ENCODE peak calls at places on chromosomes 7 and 10, in seven cellular contexts. One of them, this sample, is unnamed.
A peak's percentile ranks its signal among the peaks of the same experiment; 100 is the strongest.

GRCh38 chr7:64959072-64959747 is 31.6 kb downstream of the ZNF117 start:
- DNase-seq in adrenal gland: no peak
- DNase-seq in Panc1: no peak
- DNase-seq in body of pancreas: no peak
- DNase-seq in psoas muscle: no peak
- DNase-seq in transverse colon: no peak
- DNase-seq in progenitor cell of endocrine pancreas: no peak
- DNase-seq in this sample: peak; percentile 39

GRCh38 chr10:74875966-74876365 is 49.6 kb downstream of the KAT6B start:
- DNase-seq in adrenal gland: no peak
- DNase-seq in Panc1: no peak
- DNase-seq in body of pancreas: no peak
- DNase-seq in psoas muscle: no peak
- DNase-seq in transverse colon: no peak
- DNase-seq in progenitor cell of endocrine pancreas: no peak
- DNase-seq in this sample: no peak

GRCh38 chr10:49368256-49368655 is 27.6 kb downstream of the DRGX start:
- DNase-seq in adrenal gland: no peak
- DNase-seq in Panc1: no peak
- DNase-seq in body of pancreas: no peak
- DNase-seq in psoas muscle: no peak
- DNase-seq in transverse colon: no peak
- DNase-seq in progenitor cell of endocrine pancreas: no peak
- DNase-seq in this sample: no peak

GRCh38 chr7:115635876-115636275 is 394.7 kb downstream of the TFEC start:
- DNase-seq in adrenal gland: no peak
- DNase-seq in Panc1: no peak
- DNase-seq in body of pancreas: no peak
- DNase-seq in psoas muscle: no peak
- DNase-seq in transverse colon: no peak
- DNase-seq in progenitor cell of endocrine pancreas: no peak
- DNase-seq in this sample: no peak

GRCh38 chr10:88293651-88294230 is 289.4 kb downstream of the RNLS start:
- DNase-seq in adrenal gland: no peak
- DNase-seq in Panc1: no peak
- DNase-seq in body of pancreas: no peak
- DNase-seq in psoas muscle: no peak
- DNase-seq in transverse colon: no peak
- DNase-seq in progenitor cell of endocrine pancreas: no peak
- DNase-seq in this sample: no peak

GRCh38 chr10:48658243-48658888 is 26.3 kb upstream of the WDFY4 start:
- DNase-seq in adrenal gland: peak; percentile 57
- DNase-seq in Panc1: peak; percentile 41
- DNase-seq in body of pancreas: peak; percentile 79
- DNase-seq in psoas muscle: peak; percentile 83
- DNase-seq in transverse colon: peak; percentile 80
- DNase-seq in progenitor cell of endocrine pancreas: peak; percentile 68
- DNase-seq in this sample: peak; percentile 78

GRCh38 chr10:79167537-79167936 is 98.8 kb downstream of the ZMIZ1 start:
- DNase-seq in adrenal gland: no peak
- DNase-seq in Panc1: no peak
- DNase-seq in body of pancreas: no peak
- DNase-seq in psoas muscle: no peak
- DNase-seq in transverse colon: no peak
- DNase-seq in progenitor cell of endocrine pancreas: no peak
- DNase-seq in this sample: no peak

GRCh38 chr10:102633848-102634247 is 10.4 kb upstream of the TRIM8 start:
- DNase-seq in adrenal gland: no peak
- DNase-seq in Panc1: no peak
- DNase-seq in body of pancreas: no peak
- DNase-seq in psoas muscle: peak; percentile 29
- DNase-seq in transverse colon: no peak
- DNase-seq in progenitor cell of endocrine pancreas: no peak
- DNase-seq in this sample: no peak

GRCh38 chr10:64617071-64617470 is 1095.9 kb downstream of the REEP3 start:
- DNase-seq in adrenal gland: no peak
- DNase-seq in Panc1: no peak
- DNase-seq in body of pancreas: no peak
- DNase-seq in psoas muscle: no peak
- DNase-seq in transverse colon: no peak
- DNase-seq in progenitor cell of endocrine pancreas: no peak
- DNase-seq in this sample: no peak

GRCh38 chr7:12630615-12630884 is 56.9 kb upstream of the ARL4A start:
- DNase-seq in adrenal gland: no peak
- DNase-seq in Panc1: no peak
- DNase-seq in body of pancreas: no peak
- DNase-seq in psoas muscle: no peak
- DNase-seq in transverse colon: no peak
- DNase-seq in progenitor cell of endocrine pancreas: no peak
- DNase-seq in this sample: peak; percentile 13

GRCh38 chr10:16698457-16698856 is 118.8 kb downstream of the RSU1 start:
- DNase-seq in adrenal gland: no peak
- DNase-seq in Panc1: no peak
- DNase-seq in body of pancreas: no peak
- DNase-seq in psoas muscle: no peak
- DNase-seq in transverse colon: no peak
- DNase-seq in progenitor cell of endocrine pancreas: no peak
- DNase-seq in this sample: no peak

GRCh38 chr10:34080485-34081346 is 734.4 kb downstream of the PARD3 start:
- DNase-seq in adrenal gland: peak; percentile 40
- DNase-seq in Panc1: no peak
- DNase-seq in body of pancreas: peak; percentile 28
- DNase-seq in psoas muscle: peak; percentile 73
- DNase-seq in transverse colon: no peak
- DNase-seq in progenitor cell of endocrine pancreas: no peak
- DNase-seq in this sample: no peak

GRCh38 chr7:116212859-116213258 is 2.5 kb downstream of the TES start:
- DNase-seq in adrenal gland: no peak
- DNase-seq in Panc1: no peak
- DNase-seq in body of pancreas: no peak
- DNase-seq in psoas muscle: no peak
- DNase-seq in transverse colon: no peak
- DNase-seq in progenitor cell of endocrine pancreas: no peak
- DNase-seq in this sample: no peak

GRCh38 chr7:104967595-104967994 is 46.4 kb upstream of the KMT2E start:
- DNase-seq in adrenal gland: no peak
- DNase-seq in Panc1: no peak
- DNase-seq in body of pancreas: no peak
- DNase-seq in psoas muscle: no peak
- DNase-seq in transverse colon: no peak
- DNase-seq in progenitor cell of endocrine pancreas: no peak
- DNase-seq in this sample: no peak

GRCh38 chr7:27866256-27866655 is 126.3 kb downstream of the TAX1BP1 start:
- DNase-seq in adrenal gland: no peak
- DNase-seq in Panc1: no peak
- DNase-seq in body of pancreas: no peak
- DNase-seq in psoas muscle: no peak
- DNase-seq in transverse colon: no peak
- DNase-seq in progenitor cell of endocrine pancreas: no peak
- DNase-seq in this sample: no peak

GRCh38 chr7:148021507-148022045 is 569.0 kb upstream of the C7orf33 start:
- DNase-seq in adrenal gland: no peak
- DNase-seq in Panc1: no peak
- DNase-seq in body of pancreas: no peak
- DNase-seq in psoas muscle: no peak
- DNase-seq in transverse colon: no peak
- DNase-seq in progenitor cell of endocrine pancreas: no peak
- DNase-seq in this sample: no peak

GRCh38 chr7:144936314-144936713 is 100.5 kb upstream of the TPK1 start:
- DNase-seq in adrenal gland: no peak
- DNase-seq in Panc1: no peak
- DNase-seq in body of pancreas: no peak
- DNase-seq in psoas muscle: no peak
- DNase-seq in transverse colon: no peak
- DNase-seq in progenitor cell of endocrine pancreas: no peak
- DNase-seq in this sample: no peak

GRCh38 chr7:83478601-83479000 is 170.3 kb downstream of the SEMA3E start:
- DNase-seq in adrenal gland: no peak
- DNase-seq in Panc1: no peak
- DNase-seq in body of pancreas: no peak
- DNase-seq in psoas muscle: no peak
- DNase-seq in transverse colon: no peak
- DNase-seq in progenitor cell of endocrine pancreas: no peak
- DNase-seq in this sample: no peak

GRCh38 chr10:72426982-72427381 is 72.3 kb upstream of the DNAJB12 start:
- DNase-seq in adrenal gland: no peak
- DNase-seq in Panc1: no peak
- DNase-seq in body of pancreas: no peak
- DNase-seq in psoas muscle: no peak
- DNase-seq in transverse colon: no peak
- DNase-seq in progenitor cell of endocrine pancreas: no peak
- DNase-seq in this sample: no peak

GRCh38 chr10:102917314-102917961 is 656 bp upstream of the CNNM2 start:
- DNase-seq in adrenal gland: peak; percentile 84
- DNase-seq in Panc1: peak; percentile 35
- DNase-seq in body of pancreas: peak; percentile 83
- DNase-seq in psoas muscle: peak; percentile 91
- DNase-seq in transverse colon: peak; percentile 86
- DNase-seq in progenitor cell of endocrine pancreas: peak; percentile 79
- DNase-seq in this sample: peak; percentile 77

GRCh38 chr7:96418600-96418999 is 96.7 kb upstream of the SLC25A13 start:
- DNase-seq in adrenal gland: no peak
- DNase-seq in Panc1: no peak
- DNase-seq in body of pancreas: no peak
- DNase-seq in psoas muscle: no peak
- DNase-seq in transverse colon: no peak
- DNase-seq in progenitor cell of endocrine pancreas: no peak
- DNase-seq in this sample: no peak

GRCh38 chr10:4926400-4926799 is 36.8 kb upstream of the AKR1C1 start:
- DNase-seq in adrenal gland: no peak
- DNase-seq in Panc1: no peak
- DNase-seq in body of pancreas: no peak
- DNase-seq in psoas muscle: no peak
- DNase-seq in transverse colon: no peak
- DNase-seq in progenitor cell of endocrine pancreas: no peak
- DNase-seq in this sample: no peak

GRCh38 chr7:77991656-77992055 is 193.1 kb downstream of the PHTF2 start:
- DNase-seq in adrenal gland: no peak
- DNase-seq in Panc1: no peak
- DNase-seq in body of pancreas: no peak
- DNase-seq in psoas muscle: no peak
- DNase-seq in transverse colon: no peak
- DNase-seq in progenitor cell of endocrine pancreas: no peak
- DNase-seq in this sample: no peak

GRCh38 chr7:98086231-98086855 is 20.3 kb upstream of the LMTK2 start:
- DNase-seq in adrenal gland: peak; percentile 69
- DNase-seq in Panc1: no peak
- DNase-seq in body of pancreas: peak; percentile 62
- DNase-seq in psoas muscle: no peak
- DNase-seq in transverse colon: peak; percentile 94
- DNase-seq in progenitor cell of endocrine pancreas: no peak
- DNase-seq in this sample: no peak

GRCh38 chr10:102678842-102679289 is 34.6 kb downstream of the TRIM8 start:
- DNase-seq in adrenal gland: peak; percentile 54
- DNase-seq in Panc1: peak; percentile 22
- DNase-seq in body of pancreas: peak; percentile 81
- DNase-seq in psoas muscle: peak; percentile 82
- DNase-seq in transverse colon: peak; percentile 71
- DNase-seq in progenitor cell of endocrine pancreas: peak; percentile 70
- DNase-seq in this sample: peak; percentile 90

GRCh38 chr10:70051878-70052277 is 768 bp upstream of the MACROH2A2 start:
- DNase-seq in adrenal gland: no peak
- DNase-seq in Panc1: no peak
- DNase-seq in body of pancreas: no peak
- DNase-seq in psoas muscle: no peak
- DNase-seq in transverse colon: no peak
- DNase-seq in progenitor cell of endocrine pancreas: no peak
- DNase-seq in this sample: no peak

GRCh38 chr10:11511325-11511724 is 100.1 kb downstream of the USP6NL start:
- DNase-seq in adrenal gland: no peak
- DNase-seq in Panc1: no peak
- DNase-seq in body of pancreas: no peak
- DNase-seq in psoas muscle: no peak
- DNase-seq in transverse colon: no peak
- DNase-seq in progenitor cell of endocrine pancreas: no peak
- DNase-seq in this sample: no peak
- TF ChIP-seq CTCF in adrenal gland: no peak
- TF ChIP-seq CTCF in Panc1: no peak
- TF ChIP-seq CTCF in body of pancreas: no peak
- TF ChIP-seq CTCF in psoas muscle: no peak
- TF ChIP-seq CTCF in transverse colon: no peak
- TF ChIP-seq CTCF in progenitor cell of endocrine pancreas: no peak
- TF ChIP-seq CTCF in this sample: no peak

GRCh38 chr10:131775444-131775832 is 125.4 kb upstream of the PPP2R2D start:
- DNase-seq in adrenal gland: no peak
- DNase-seq in Panc1: no peak
- DNase-seq in body of pancreas: no peak
- DNase-seq in psoas muscle: no peak
- DNase-seq in transverse colon: no peak
- DNase-seq in progenitor cell of endocrine pancreas: no peak
- DNase-seq in this sample: no peak
- TF ChIP-seq CTCF in adrenal gland: no peak
- TF ChIP-seq CTCF in Panc1: no peak
- TF ChIP-seq CTCF in body of pancreas: no peak
- TF ChIP-seq CTCF in psoas muscle: no peak
- TF ChIP-seq CTCF in transverse colon: no peak
- TF ChIP-seq CTCF in progenitor cell of endocrine pancreas: no peak
- TF ChIP-seq CTCF in this sample: no peak

GRCh38 chr7:101595766-101596537 is 33.1 kb downstream of the MYL10 start:
- DNase-seq in adrenal gland: no peak
- DNase-seq in Panc1: no peak
- DNase-seq in body of pancreas: no peak
- DNase-seq in psoas muscle: no peak
- DNase-seq in transverse colon: no peak
- DNase-seq in progenitor cell of endocrine pancreas: no peak
- DNase-seq in this sample: no peak
- TF ChIP-seq CTCF in adrenal gland: no peak
- TF ChIP-seq CTCF in Panc1: no peak
- TF ChIP-seq CTCF in body of pancreas: no peak
- TF ChIP-seq CTCF in psoas muscle: no peak
- TF ChIP-seq CTCF in transverse colon: no peak
- TF ChIP-seq CTCF in progenitor cell of endocrine pancreas: no peak
- TF ChIP-seq CTCF in this sample: no peak

GRCh38 chr7:42237162-42237821 is at the start of gene GLI3:
- DNase-seq in adrenal gland: peak; percentile 90
- DNase-seq in Panc1: no peak
- DNase-seq in body of pancreas: peak; percentile 58
- DNase-seq in psoas muscle: peak; percentile 91
- DNase-seq in transverse colon: peak; percentile 70
- DNase-seq in progenitor cell of endocrine pancreas: peak; percentile 58
- DNase-seq in this sample: peak; percentile 20

GRCh38 chr7:42236266-42237161 is 495 bp downstream of the GLI3 start:
- DNase-seq in adrenal gland: peak; percentile 56
- DNase-seq in Panc1: no peak
- DNase-seq in body of pancreas: peak; percentile 16
- DNase-seq in psoas muscle: peak; percentile 73
- DNase-seq in transverse colon: peak; percentile 27
- DNase-seq in progenitor cell of endocrine pancreas: peak; percentile 22
- DNase-seq in this sample: peak; percentile 10

GRCh38 chr7:42240416-42240815 is 3.4 kb upstream of the GLI3 start:
- DNase-seq in adrenal gland: no peak
- DNase-seq in Panc1: no peak
- DNase-seq in body of pancreas: no peak
- DNase-seq in psoas muscle: no peak
- DNase-seq in transverse colon: no peak
- DNase-seq in progenitor cell of endocrine pancreas: no peak
- DNase-seq in this sample: no peak

GRCh38 chr7:42237891-42238531 is 1.0 kb upstream of the GLI3 start:
- DNase-seq in adrenal gland: peak; percentile 85
- DNase-seq in Panc1: no peak
- DNase-seq in body of pancreas: peak; percentile 25
- DNase-seq in psoas muscle: peak; percentile 90
- DNase-seq in transverse colon: peak; percentile 49
- DNase-seq in progenitor cell of endocrine pancreas: peak; percentile 34
- DNase-seq in this sample: peak; percentile 7

GRCh38 chr7:42238709-42239395 is 1.8 kb upstream of the GLI3 start:
- DNase-seq in adrenal gland: peak; percentile 26
- DNase-seq in Panc1: no peak
- DNase-seq in body of pancreas: peak; percentile 13
- DNase-seq in psoas muscle: no peak
- DNase-seq in transverse colon: peak; percentile 10
- DNase-seq in progenitor cell of endocrine pancreas: no peak
- DNase-seq in this sample: no peak
- TF ChIP-seq CTCF in adrenal gland: no peak
- TF ChIP-seq CTCF in Panc1: no peak
- TF ChIP-seq CTCF in body of pancreas: no peak
- TF ChIP-seq CTCF in psoas muscle: no peak
- TF ChIP-seq CTCF in transverse colon: no peak
- TF ChIP-seq CTCF in progenitor cell of endocrine pancreas: no peak
- TF ChIP-seq CTCF in this sample: no peak